ENCODE peak calls at places on chromosomes 3 and 15, in four cellular contexts. L is H1, B is HepG2, R is K562. Z is an unnamed sample.

GRCh38 chr3:11523793-11524160 is 119.9 kb downstream of the VGLL4 start:
- DNase-seq in R (no peak), L (no peak), B (no peak), Z (no peak)

GRCh38 chr15:62866366-62866765 is 176.2 kb upstream of the TPM1 start:
- DNase-seq in B (no peak), L (no peak), R (no peak), Z (no peak)

GRCh38 chr3:23805881-23806321 is at the start of gene UBE2E1:
- DNase-seq in L (no peak), B (peak; percentile 38), R (peak; percentile 79), Z (no peak)

GRCh38 chr15:41494190-41494921 is 682 bp downstream of the ITPKA start:
- DNase-seq in B (peak; percentile 73), R (peak; percentile 74), L (no peak), Z (no peak)

GRCh38 chr15:88788816-88789215 is 14.4 kb upstream of the ACAN start:
- DNase-seq in B (no peak), R (no peak), L (no peak), Z (no peak)

GRCh38 chr15:31080618-31081017 is 20.9 kb downstream of the TRPM1 start:
- DNase-seq in L (peak; percentile 41), B (no peak), R (peak; percentile 67), Z (no peak)

GRCh38 chr3:72405943-72406585 is 442.2 kb downstream of the SHQ1 start:
- DNase-seq in B (no peak), L (no peak), R (no peak), Z (no peak)

GRCh38 chr3:111594781-111595180 is 365 bp downstream of the ZBED2 start:
- DNase-seq in R (no peak), L (no peak), B (no peak), Z (no peak)

GRCh38 chr3:149765762-149766334 is 13.6 kb upstream of the COMMD2 start:
- DNase-seq in R (peak; percentile 10), B (peak; percentile 27), L (no peak), Z (no peak)

GRCh38 chr3:140844072-140844471 is 97.6 kb upstream of the SLC25A36 start:
- DNase-seq in R (no peak), L (no peak), B (no peak), Z (no peak)

GRCh38 chr15:41794081-41794480 is 19.8 kb downstream of the MAPKBP1 start:
- DNase-seq in B (no peak), L (no peak), R (no peak), Z (no peak)

GRCh38 chr15:90063733-90064247 is 38.5 kb downstream of the IDH2 start:
- DNase-seq in R (peak; percentile 63), B (no peak), L (no peak), Z (no peak)

GRCh38 chr3:188198760-188199327 is 44.9 kb downstream of the LPP start:
- DNase-seq in B (no peak), R (no peak), L (no peak), Z (no peak)

GRCh38 chr3:188978772-188979171 is 193.0 kb upstream of the TPRG1 start:
- DNase-seq in L (no peak), B (peak; percentile 15), R (no peak), Z (no peak)

GRCh38 chr3:17183951-17184550 is 299.3 kb downstream of the PLCL2 start:
- DNase-seq in R (peak; percentile 30), L (no peak), B (no peak), Z (no peak)

GRCh38 chr15:29560896-29561295 is 261.4 kb downstream of the TJP1 start:
- DNase-seq in R (no peak), L (no peak), B (no peak), Z (no peak)

GRCh38 chr3:60225848-60226247 is 1025.4 kb downstream of the FHIT start:
- DNase-seq in B (no peak), L (no peak), R (no peak), Z (peak; percentile 5)

GRCh38 chr3:139970526-139970925 is 35.5 kb downstream of the CLSTN2 start:
- DNase-seq in R (no peak), L (no peak), B (no peak), Z (no peak)

GRCh38 chr3:178062126-178062525 is 474.1 kb upstream of the KCNMB2 start:
- DNase-seq in R (no peak), B (no peak), L (no peak), Z (no peak)

GRCh38 chr15:55915876-55916567 is 77.4 kb downstream of the NEDD4 start:
- DNase-seq in L (no peak), B (no peak), R (no peak), Z (no peak)

GRCh38 chr3:175580318-175580717 is 721.2 kb downstream of the NAALADL2 start:
- DNase-seq in R (no peak), B (no peak), L (no peak), Z (no peak)

GRCh38 chr3:8742921-8743605 is 9.5 kb downstream of the CAV3 start:
- DNase-seq in B (no peak), R (no peak), L (no peak), Z (no peak)

GRCh38 chr3:9793161-9793781 is 389 bp downstream of the ARPC4 start:
- DNase-seq in B (peak; percentile 28), R (peak; percentile 70), L (no peak), Z (no peak)

GRCh38 chr3:116322761-116323160 is 122.5 kb downstream of the LSAMP start:
- DNase-seq in L (no peak), B (no peak), R (no peak), Z (no peak)

GRCh38 chr3:123688241-123688747 is 103.4 kb upstream of the HACD2 start:
- DNase-seq in R (no peak), L (no peak), B (peak; percentile 60), Z (no peak)

GRCh38 chr3:148711981-148712666 is 14.4 kb downstream of the AGTR1 start:
- DNase-seq in R (no peak), B (peak; percentile 14), L (no peak), Z (no peak)

GRCh38 chr3:66789584-66790237 is 208.4 kb upstream of the KBTBD8 start:
- DNase-seq in R (no peak), B (no peak), L (no peak), Z (no peak)

GRCh38 chr3:61702453-61702852 is 141.1 kb downstream of the PTPRG start:
- DNase-seq in R (no peak), L (no peak), B (no peak), Z (no peak)

GRCh38 chr15:74245342-74245931 is 9.3 kb downstream of the CCDC33 start:
- DNase-seq in B (no peak), R (no peak), L (no peak), Z (no peak)

GRCh38 chr3:138114988-138115971 is at the start of gene DZIP1L:
- DNase-seq in R (peak; percentile 57), L (no peak), B (peak; percentile 23), Z (no peak)

GRCh38 chr3:161415506-161416231 is 44.4 kb upstream of the SPTSSB start:
- DNase-seq in R (no peak), B (no peak), L (no peak), Z (no peak)

GRCh38 chr15:37701230-37701629 is 233.2 kb upstream of the TMCO5A start:
- DNase-seq in L (no peak), R (no peak), B (no peak), Z (no peak)

GRCh38 chr15:26261413-26261812 is 398.3 kb upstream of the ATP10A start:
- DNase-seq in B (no peak), L (no peak), R (no peak), Z (no peak)

GRCh38 chr15:26261966-26262365 is 398.8 kb upstream of the ATP10A start:
- DNase-seq in L (no peak), R (no peak), B (no peak), Z (no peak)

DNA sequence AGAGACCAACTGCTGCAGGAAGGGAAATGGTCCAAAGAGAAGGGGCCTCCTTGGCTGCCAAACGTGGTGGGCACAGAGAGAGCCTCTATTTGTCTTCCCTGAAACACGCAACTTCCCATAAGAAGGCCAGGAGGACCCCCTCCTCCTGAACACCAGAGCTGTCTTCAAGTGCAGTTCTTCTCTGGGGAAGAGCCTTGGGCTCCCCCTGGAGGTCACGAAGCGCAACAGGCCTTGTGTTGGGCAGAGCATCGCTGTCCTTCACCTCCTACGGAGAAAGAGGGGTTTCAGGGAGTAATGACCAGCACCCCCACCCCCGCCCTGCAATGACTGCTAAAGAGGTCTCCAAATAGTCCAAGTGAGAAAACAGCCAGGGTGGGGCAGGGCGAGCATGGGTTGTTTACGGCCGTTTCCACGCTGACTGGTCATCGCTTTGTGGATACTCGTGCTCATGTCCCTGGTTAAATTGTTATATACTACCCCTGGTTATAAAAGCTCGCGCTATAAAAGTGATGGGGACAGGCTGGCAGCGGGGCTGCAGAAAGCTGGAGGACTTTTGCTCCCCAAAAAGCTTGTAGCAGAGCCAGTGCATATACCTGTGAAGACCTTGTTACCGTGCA is 397.5 kb upstream of the ATP10A start:
- DNase-seq in B (peak; percentile 1), R (peak; percentile 49), L (peak; percentile 47), Z (no peak)
- TF ChIP-seq CBX5 in B (no peak), R (no peak), L (no peak), Z (no peak)

DNA sequence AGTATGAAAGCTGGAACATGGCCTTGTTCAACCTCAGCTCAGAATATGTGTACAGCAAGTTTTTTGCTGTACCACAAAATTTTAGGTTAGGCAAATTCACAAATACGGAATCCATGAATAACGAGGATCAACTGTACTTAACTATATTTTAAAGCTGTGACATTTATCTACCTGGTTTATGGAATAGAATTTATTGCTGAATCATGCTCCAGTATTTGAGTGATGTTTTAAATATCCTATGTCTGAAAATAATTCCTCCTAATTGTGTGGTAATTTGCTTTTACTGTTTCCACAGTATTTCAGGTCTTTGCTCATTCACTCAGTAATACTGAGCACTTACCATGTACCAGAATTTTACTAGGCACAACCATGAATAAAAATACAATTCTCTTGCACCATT is 29.5 kb downstream of the SEC62 start:
- DNase-seq in R (no peak), L (no peak), B (no peak), Z (no peak)
- TF ChIP-seq CBX5 in R (no peak), L (no peak), B (no peak), Z (no peak)

DNA sequence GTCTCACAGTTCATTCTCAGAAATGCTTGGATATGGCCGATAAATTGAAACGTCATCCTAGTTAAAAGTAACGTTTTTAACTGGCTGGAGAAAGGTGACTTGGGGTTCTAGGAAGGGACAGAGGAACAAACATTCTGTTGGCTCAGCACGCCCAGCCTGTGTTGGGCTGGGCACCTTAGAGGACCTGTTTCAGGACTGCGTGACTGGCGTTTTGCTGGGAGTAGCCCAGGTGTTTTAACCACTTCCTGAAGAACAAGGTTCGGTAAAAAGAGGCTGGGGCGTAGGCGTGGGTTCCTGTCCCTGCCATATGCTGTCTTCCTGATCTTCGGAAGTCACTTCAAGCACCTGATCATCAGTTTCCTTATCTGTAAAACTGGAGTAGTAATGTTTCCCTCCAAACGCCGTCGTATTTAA is 1.1 kb upstream of the TLNRD1 start:
- DNase-seq in R (peak; percentile 79), B (no peak), L (no peak), Z (no peak)
- TF ChIP-seq CBX5 in R (no peak), B (no peak), L (no peak), Z (no peak)

DNA sequence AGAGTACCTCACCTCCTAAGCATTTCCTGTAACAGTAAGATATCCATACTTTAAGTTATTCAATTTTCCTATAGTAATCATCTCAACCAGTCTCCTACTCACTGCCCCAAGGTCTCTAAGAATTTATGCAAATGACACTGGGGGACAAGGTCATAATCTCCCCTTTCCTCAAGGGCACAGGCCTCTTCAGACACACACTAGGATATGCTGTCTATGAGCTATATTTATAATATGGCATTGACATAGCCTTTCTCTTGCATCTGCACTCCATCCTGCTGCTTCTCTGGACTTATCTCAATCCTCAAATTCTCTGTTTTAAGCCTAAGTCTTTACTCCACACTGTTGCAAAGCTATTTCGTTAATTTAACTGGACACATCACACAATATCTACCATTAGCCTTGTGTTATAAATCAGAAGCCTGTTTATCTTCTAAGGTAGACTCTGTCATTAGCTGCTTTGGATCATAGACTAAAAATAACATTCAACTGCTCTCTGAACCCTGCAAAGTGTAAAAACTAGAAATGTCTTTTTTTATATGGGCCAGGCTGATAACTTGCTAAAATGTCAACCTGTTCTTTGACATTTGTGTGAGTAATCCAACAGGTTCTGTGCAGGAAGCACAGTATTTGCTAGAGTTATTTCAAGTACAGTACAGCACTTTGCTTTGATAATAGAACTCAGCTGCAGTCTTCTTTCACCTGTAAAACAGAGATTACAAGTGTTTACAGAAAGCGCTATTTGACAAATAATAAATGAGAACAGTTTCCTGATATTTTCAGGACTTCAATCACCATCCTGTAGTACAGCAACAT is 17.8 kb upstream of the SEC62 start:
- DNase-seq in R (no peak), L (no peak), B (no peak), Z (no peak)
- TF ChIP-seq CBX5 in R (no peak), L (no peak), B (no peak), Z (no peak)